ENCODE peak calls at places on chromosomes 5 and 9, in eight cellular contexts. X is WTC11; Z is T-cell; P is CD8-positive, alpha-beta T cell; A is esophagus mucosa; W is left cardiac atrium; L is Right ventricle myocardium superior; G is right cardiac atrium. Q is an unnamed sample.

GRCh38 chr5:36638056-36638455 is 31.6 kb downstream of the SLC1A3 start:
- ATAC-seq in X (peak), Z (no peak), P (no peak), A (no peak), W (no peak), L (no peak), G (no peak), Q (no peak)

GRCh38 chr5:119288364-119289047 is 67.3 kb upstream of the TNFAIP8 start:
- ATAC-seq in X (no peak), Z (no peak), P (no peak), A (no peak), W (peak), L (peak), G (no peak), Q (no peak)

GRCh38 chr5:6495433-6496206 is 47.0 kb downstream of the UBE2QL1 start:
- ATAC-seq in X (no peak), Z (no peak), P (no peak), A (no peak), W (no peak), L (peak), G (no peak), Q (no peak)

GRCh38 chr5:77224672-77225355 is 14.3 kb downstream of the PDE8B start:
- ATAC-seq in X (no peak), Z (no peak), P (no peak), A (no peak), W (peak), L (no peak), G (no peak), Q (no peak)

GRCh38 chr5:89441965-89442364 is 559.0 kb upstream of the MEF2C start:
- ATAC-seq in X (no peak), Z (no peak), P (no peak), A (no peak), W (no peak), L (no peak), G (no peak), Q (no peak)

GRCh38 chr5:141597394-141597793 is 21.4 kb downstream of the DIAPH1 start:
- ATAC-seq in X (no peak), Z (no peak), P (no peak), A (peak), W (no peak), L (peak), G (no peak), Q (no peak)

GRCh38 chr5:134913254-134913653 is 8.3 kb downstream of the PCBD2 start:
- ATAC-seq in X (no peak), Z (no peak), P (no peak), A (no peak), W (no peak), L (peak), G (no peak), Q (no peak)

GRCh38 chr9:121889990-121890563 is 203.0 kb downstream of the TTLL11 start:
- ATAC-seq in X (no peak), Z (no peak), P (no peak), A (no peak), W (peak), L (peak), G (peak), Q (no peak)

GRCh38 chr9:90857855-90858254 is 56.2 kb downstream of the SYK start:
- ATAC-seq in X (no peak), Z (no peak), P (no peak), A (no peak), W (no peak), L (no peak), G (no peak), Q (no peak)

GRCh38 chr9:37994639-37995347 is 74.2 kb downstream of the SHB start:
- ATAC-seq in X (no peak), Z (peak), P (no peak), A (peak), W (peak), L (peak), G (peak), Q (peak)

GRCh38 chr9:92455217-92455616 is 27.1 kb downstream of the ASPN start:
- ATAC-seq in X (peak), Z (no peak), P (no peak), A (no peak), W (no peak), L (no peak), G (no peak), Q (no peak)

GRCh38 chr9:136153381-136154065 is 34.8 kb upstream of the TMEM250 start:
- ATAC-seq in X (no peak), Z (no peak), P (no peak), A (no peak), W (no peak), L (no peak), G (no peak), Q (no peak)

GRCh38 chr9:4538621-4539020 is 48.4 kb downstream of the SLC1A1 start:
- ATAC-seq in X (no peak), Z (no peak), P (no peak), A (no peak), W (no peak), L (no peak), G (no peak), Q (no peak)

GRCh38 chr9:71608825-71609452 is 159.4 kb downstream of the CEMIP2 start:
- ATAC-seq in X (peak), Z (no peak), P (no peak), A (no peak), W (no peak), L (no peak), G (peak), Q (no peak)

GRCh38 chr9:23492126-23493002 is 333.7 kb downstream of the ELAVL2 start:
- ATAC-seq in X (peak), Z (no peak), P (no peak), A (peak), W (peak), L (no peak), G (peak), Q (no peak)

GRCh38 chr5:150065886-150066285 is 20.5 kb downstream of the CSF1R start:
- ATAC-seq in X (no peak), Z (no peak), P (no peak), A (no peak), W (peak), L (peak), G (peak), Q (peak)

GRCh38 chr9:112013261-112013660 is 116.6 kb downstream of the UGCG start:
- ATAC-seq in X (no peak), Z (no peak), P (no peak), A (no peak), W (no peak), L (peak), G (no peak), Q (no peak)

GRCh38 chr5:169584998-169585451 is 1.5 kb downstream of the SPDL1 start:
- ATAC-seq in X (no peak), Z (no peak), P (no peak), A (no peak), W (no peak), L (no peak), G (no peak), Q (no peak)